ENCODE peak calls at places on chromosome 18, in four cellular contexts. R is midbrain; A is stimulated activated CD8-positive, alpha-beta memory T cell treated with anti-CD3 and anti-CD28 coated beads, Interleukin-15, amount 100 ng/mL, for 24 hours; M is NCI-H748 treated with DMSO at 0.1 percent for 48 hours. Q is an unnamed sample.

GRCh38 chr18:3675446-3675845 is 225.5 kb downstream of the TGIF1 start:
- DNase-seq in R (no peak), A (no peak), M (no peak), Q (no peak)

GRCh38 chr18:48605408-48605845 is 66.6 kb downstream of the CTIF start:
- DNase-seq in R (no peak), A (no peak), M (no peak), Q (no peak)

GRCh38 chr18:71431689-71432088 is 1112.5 kb downstream of the CBLN2 start:
- DNase-seq in R (no peak), A (no peak), M (no peak), Q (no peak)

GRCh38 chr18:62857278-62857976 is 142.1 kb downstream of the PHLPP1 start:
- DNase-seq in R (no peak), A (no peak), M (no peak), Q (no peak)

GRCh38 chr18:22020127-22020866 is 149.1 kb upstream of the GATA6 start:
- DNase-seq in R (no peak), A (no peak), M (no peak), Q (no peak)

GRCh38 chr18:58608216-58608615 is 20.7 kb downstream of the ALPK2 start:
- DNase-seq in R (no peak), A (no peak), M (no peak), Q (no peak)

GRCh38 chr18:46199515-46200147 is 95.4 kb downstream of the HAUS1 start:
- DNase-seq in R (no peak), A (no peak), M (no peak), Q (no peak)

GRCh38 chr18:67302043-67302442 is 214.5 kb downstream of the DSEL start:
- DNase-seq in R (no peak), A (no peak), M (no peak), Q (no peak)

GRCh38 chr18:48330016-48330991 is 78.9 kb downstream of the ZBTB7C start:
- DNase-seq in R (no peak), A (no peak), M (no peak), Q (no peak)

GRCh38 chr18:21997207-21998143 is 171.9 kb upstream of the GATA6 start:
- DNase-seq in R (peak), A (no peak), M (peak), Q (no peak)

GRCh38 chr18:48545690-48546365 is 7.0 kb downstream of the CTIF start:
- DNase-seq in R (peak), A (no peak), M (peak), Q (no peak)

GRCh38 chr18:66395671-66396218 is 208.1 kb downstream of the CDH19 start:
- DNase-seq in R (no peak), A (no peak), M (no peak), Q (no peak)

GRCh38 chr18:8719192-8719591 is 13.8 kb downstream of the MTCL1 start:
- DNase-seq in R (no peak), A (no peak), M (no peak), Q (no peak)

GRCh38 chr18:41938445-41938844 is 16.6 kb upstream of the PIK3C3 start:
- DNase-seq in R (no peak), A (no peak), M (no peak), Q (no peak)

GRCh38 chr18:76188097-76188496 is 306.9 kb downstream of the ZNF516 start:
- DNase-seq in R (no peak), A (no peak), M (no peak), Q (no peak)

GRCh38 chr18:10477121-10477862 is 22.9 kb downstream of the APCDD1 start:
- DNase-seq in R (no peak), A (no peak), M (no peak), Q (no peak)

GRCh38 chr18:42028232-42028832 is 73.3 kb downstream of the PIK3C3 start:
- DNase-seq in R (peak), A (no peak), M (peak), Q (no peak)

GRCh38 chr18:76875390-76876330 is 53.3 kb downstream of the ZNF236 start:
- DNase-seq in R (peak), A (no peak), M (peak), Q (no peak)

GRCh38 chr18:52451851-52452250 is 111.9 kb downstream of the DCC start:
- DNase-seq in R (no peak), A (no peak), M (no peak), Q (no peak)

GRCh38 chr18:21605218-21605617 is 4.7 kb upstream of the ESCO1 start:
- DNase-seq in R (no peak), A (no peak), M (no peak), Q (no peak)

GRCh38 chr18:35637226-35637625 is 55.7 kb downstream of the GALNT1 start:
- DNase-seq in R (no peak), A (no peak), M (no peak), Q (no peak)

GRCh38 chr18:33356735-33357134 is 83.8 kb downstream of the CCDC178 start:
- DNase-seq in R (no peak), A (no peak), M (no peak), Q (no peak)

GRCh38 chr18:74724186-74724585 is 126.5 kb downstream of the ZNF407 start:
- DNase-seq in R (no peak), A (no peak), M (no peak), Q (no peak)

GRCh38 chr18:10279476-10279875 is 175.0 kb upstream of the APCDD1 start:
- DNase-seq in R (no peak), A (no peak), M (no peak), Q (no peak)

GRCh38 chr18:26656401-26656943 is 108.1 kb upstream of the KCTD1 start:
- DNase-seq in R (peak), A (no peak), M (no peak), Q (no peak)

GRCh38 chr18:26342646-26343045 is 116.4 kb downstream of the TAF4B start:
- DNase-seq in R (no peak), A (no peak), M (no peak), Q (no peak)

GRCh38 chr18:77129150-77129551 is 3.4 kb downstream of the MBP start:
- DNase-seq in R (no peak), A (no peak), M (no peak), Q (no peak)

GRCh38 chr18:48129621-48130082 is 199.2 kb upstream of the SMAD2 start:
- DNase-seq in R (no peak), A (no peak), M (no peak), Q (no peak)

GRCh38 chr18:25422230-25422629 is 70.3 kb upstream of the ZNF521 start:
- DNase-seq in R (no peak), A (no peak), M (no peak), Q (no peak)

GRCh38 chr18:2970762-2971659 is 41.9 kb downstream of the LPIN2 start:
- DNase-seq in R (peak), A (no peak), M (no peak), Q (no peak)